ENCODE peak calls at places on chromosomes 7 and 10, in nine cellular contexts. S, W, C, D, R, V, T, A and X are unnamed samples.

GRCh38 chr10:95906675-95907453 is 911 bp upstream of the CC2D2B start:
- DNase-seq in S (peak), W (peak), C (no peak), D (peak), R (peak), V (peak), T (peak), A (peak), X (no peak)

GRCh38 chr10:3401491-3401938 is 228.9 kb upstream of the PITRM1 start:
- DNase-seq in S (no peak), W (no peak), C (no peak), D (no peak), R (no peak), V (no peak), T (peak), A (no peak), X (no peak)

GRCh38 chr10:58642283-58642682 is 129.6 kb downstream of the BICC1 start:
- DNase-seq in S (no peak), W (no peak), C (no peak), D (no peak), R (no peak), V (no peak), T (peak), A (no peak), X (no peak)

GRCh38 chr10:112246-112645 is 23.0 kb upstream of the ZMYND11 start:
- DNase-seq in S (no peak), W (no peak), C (peak), D (no peak), R (peak), V (no peak), T (no peak), A (no peak), X (no peak)

GRCh38 chr10:34716958-34717357 is 98.1 kb downstream of the PARD3 start:
- DNase-seq in S (no peak), W (no peak), C (no peak), D (no peak), R (no peak), V (no peak), T (no peak), A (no peak), X (no peak)

GRCh38 chr7:7761974-7762769 is 43.8 kb upstream of the RPA3 start:
- DNase-seq in S (peak), W (no peak), C (no peak), D (peak), R (peak), V (peak), T (peak), A (no peak), X (no peak)

GRCh38 chr10:110680473-110681020 is 36.4 kb downstream of the RBM20 start:
- DNase-seq in S (no peak), W (no peak), C (no peak), D (peak), R (peak), V (no peak), T (no peak), A (no peak), X (no peak)

GRCh38 chr10:118054383-118054782 is 7.6 kb upstream of the RAB11FIP2 start:
- DNase-seq in S (no peak), W (no peak), C (no peak), D (no peak), R (peak), V (no peak), T (no peak), A (no peak), X (no peak)

GRCh38 chr10:47423476-47423875 is 39.4 kb upstream of the ZNF488 start:
- DNase-seq in S (no peak), W (no peak), C (no peak), D (no peak), R (peak), V (no peak), T (peak), A (no peak), X (no peak)